ENCODE peak calls at places on chromosomes 13 and 19, in four cellular contexts. V, M, E and K are unnamed samples. For H3K4me1, the result is how much of the 10 kb centered on the place peaks cover.

GRCh38 chr13:110879482-110879881 is 35.4 kb downstream of the ANKRD10 start:
- DNase-seq in E (no peak), M (no peak), V (no peak), K (no peak)

GRCh38 chr13:27622102-27622820 is 569 bp downstream of the POLR1D start:
- DNase-seq in M (no peak), E (peak), V (peak), K (no peak)

GRCh38 chr13:27978301-27978968 is 9.3 kb upstream of the CDX2 start:
- DNase-seq in M (peak), V (no peak), E (no peak), K (no peak)

GRCh38 chr13:26806891-26807290 is 46.3 kb upstream of the GPR12 start:
- DNase-seq in V (no peak), E (no peak), M (no peak), K (no peak)

GRCh38 chr13:96817336-96817941 is 176.8 kb downstream of the OXGR1 start:
- DNase-seq in M (no peak), E (peak), V (peak), K (peak)

GRCh38 chr13:98535501-98536357 is 41.2 kb downstream of the STK24 start:
- DNase-seq in V (no peak), E (no peak), M (no peak), K (no peak)

GRCh38 chr13:99980201-99981114 is 1.1 kb upstream of the ZIC2 start:
- DNase-seq in E (peak), V (peak), M (peak), K (peak)

GRCh38 chr13:20715340-20715732 is 11.8 kb downstream of the IL17D start:
- DNase-seq in V (no peak), E (no peak), M (no peak), K (no peak)

GRCh38 chr19:10289836-10290438 is at the start of gene ICAM5:
- DNase-seq in M (no peak), V (no peak), E (no peak), K (peak)

GRCh38 chr13:111129465-111130110 is 14.5 kb downstream of the ARHGEF7 start:
- DNase-seq in E (no peak), V (no peak), M (no peak), K (no peak)

GRCh38 chr13:42486711-42487198 is 87.2 kb upstream of the TNFSF11 start:
- DNase-seq in V (peak), M (no peak), E (no peak), K (peak)

GRCh38 chr19:1009043-1009975 is 9.1 kb downstream of the GRIN3B start:
- DNase-seq in M (no peak), E (no peak), V (no peak), K (no peak)

GRCh38 chr13:21674271-21675009 is 3.6 kb downstream of the FGF9 start:
- DNase-seq in M (peak), E (peak), V (no peak), K (no peak)

GRCh38 chr13:108227651-108228272 is 9.6 kb downstream of the ABHD13 start:
- DNase-seq in M (no peak), E (peak), V (peak), K (no peak)

GRCh38 chr19:12052057-12052570 is 647 bp downstream of the ZNF878 start:
- DNase-seq in V (peak), M (no peak), E (peak), K (no peak)

GRCh38 chr19:19524053-19524452 is 4.7 kb upstream of the YJEFN3 start:
- DNase-seq in M (no peak), V (no peak), E (no peak), K (no peak)

GRCh38 chr19:12580180-12580694 is 29.0 kb upstream of the ZNF564 start:
- DNase-seq in M (no peak), E (no peak), V (no peak), K (no peak)

GRCh38 chr19:16571689-16572331 is 405 bp downstream of the SLC35E1 start:
- DNase-seq in E (no peak), V (peak), M (peak), K (no peak)

GRCh38 chr19:39916851-39917396 is 17.5 kb downstream of the FCGBP start:
- DNase-seq in V (no peak), M (no peak), E (no peak), K (no peak)

GRCh38 chr13:71603255-71603654 is 263.7 kb downstream of the DACH1 start:
- DNase-seq in M (no peak), V (no peak), E (no peak), K (no peak)

GRCh38 chr19:21383980-21384582 is 12.9 kb upstream of the ZNF493 start:
- DNase-seq in M (no peak), E (no peak), V (no peak), K (no peak)
- TF ChIP-seq MAX in M (no peak), E (no peak), V (no peak), K (no peak)

DNA sequence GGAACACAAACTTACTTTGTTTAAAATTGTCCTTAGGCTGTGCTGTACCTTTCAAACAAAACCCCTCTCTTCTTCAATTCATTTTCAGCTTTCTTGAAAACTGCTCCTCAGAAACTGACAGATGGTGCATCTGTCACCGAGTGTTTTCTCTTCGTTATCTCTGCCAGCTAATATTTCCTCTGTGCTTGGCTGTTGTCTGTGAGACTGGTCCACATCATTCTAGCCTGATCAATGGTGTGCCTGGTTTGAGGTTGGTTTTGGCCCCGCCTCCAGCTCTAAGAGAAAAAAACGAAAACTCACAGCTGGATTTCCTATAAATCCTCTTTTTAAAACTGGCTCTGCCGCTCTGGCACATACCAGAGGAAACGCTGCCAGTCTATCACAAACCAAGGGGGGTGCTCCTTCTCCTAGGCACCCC is 79.7 kb downstream of the STARD13 start:
- DNase-seq in V (peak), M (no peak), E (peak), K (no peak)
- H3K4me1 ChIP-seq in V (half or more), M (under half), E (under half), K (under half)

GRCh38 chr13:44148159-44148929 is 225.3 kb upstream of the SERP2 start:
- DNase-seq in V (no peak), M (no peak), E (no peak), K (no peak)
- TF ChIP-seq MAX in V (no peak), M (no peak), E (no peak), K (no peak)

GRCh38 chr19:46065486-46065885 is 24.7 kb upstream of the IGFL4 start:
- DNase-seq in V (no peak), M (no peak), E (no peak), K (peak)
- H3K4me1 ChIP-seq in V (under half), M (under half), E (under half), K (under half)

GRCh38 chr13:72643339-72643989 is 84.0 kb downstream of the MZT1 start:
- DNase-seq in M (peak), V (peak), E (peak), K (peak)
- TF ChIP-seq MAX in M (no peak), V (no peak), E (no peak), K (no peak)

DNA sequence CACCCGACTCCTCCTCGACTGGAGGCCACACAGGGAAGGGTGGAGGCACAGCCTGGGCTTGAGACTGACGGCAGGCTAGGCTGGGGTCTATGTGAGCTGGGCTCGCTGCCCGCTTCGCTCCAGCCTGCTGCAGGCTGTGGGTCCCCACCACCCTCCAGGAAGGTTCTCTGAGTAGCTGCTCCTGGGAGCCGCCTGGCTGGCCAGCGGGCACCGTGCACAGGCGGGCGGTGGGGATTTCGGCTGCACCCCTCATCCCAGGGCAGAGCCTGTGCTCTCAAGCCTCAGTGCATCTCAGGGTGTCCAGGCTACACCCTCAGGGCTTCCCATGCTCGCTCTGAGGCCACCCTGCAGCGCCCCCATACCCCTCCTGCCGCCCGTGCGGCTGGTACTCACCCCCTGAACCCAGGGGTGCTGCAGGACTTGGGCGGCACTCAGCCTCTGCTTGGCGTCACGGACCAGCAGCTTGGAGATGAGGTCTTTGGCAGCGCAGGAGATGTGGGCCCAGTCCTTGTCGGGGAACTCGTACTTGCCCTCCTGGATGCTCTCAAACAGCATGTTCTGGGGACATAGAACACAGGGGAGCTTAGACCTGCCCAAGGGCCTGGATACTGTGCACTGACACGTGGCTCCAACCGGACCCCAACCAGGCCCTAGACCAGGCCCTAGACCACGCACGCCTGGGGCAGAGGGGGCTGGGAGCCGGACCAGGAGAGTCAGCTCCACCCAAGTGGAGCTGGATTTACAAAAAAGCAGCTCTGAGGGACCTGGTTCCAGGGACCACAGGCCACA is 10.2 kb downstream of the MKNK2 start:
- DNase-seq in M (no peak), E (no peak), V (no peak), K (no peak)
- H3K4me1 ChIP-seq in M (under half), E (under half), V (under half), K (half or more)

DNA sequence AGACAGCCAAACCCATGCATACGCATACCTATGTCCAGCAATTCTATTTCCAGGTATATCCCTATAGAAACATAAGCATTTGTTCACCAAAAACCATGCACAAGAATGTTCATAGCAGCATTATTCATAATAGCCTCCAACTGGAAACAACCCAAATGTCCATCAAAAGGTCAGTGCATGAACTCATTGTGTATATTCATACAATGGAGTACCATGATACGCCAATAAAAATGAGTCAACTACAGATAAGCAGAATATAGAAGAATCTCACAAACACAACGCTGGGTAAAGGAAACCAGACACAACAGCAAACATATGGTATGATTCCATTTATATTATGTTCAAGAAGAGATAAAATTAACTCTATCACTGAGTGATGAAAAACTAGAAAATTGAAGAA is 23.8 kb downstream of the DEDD2 start:
- DNase-seq in V (peak), E (no peak), M (no peak), K (no peak)
- TF ChIP-seq MAX in V (no peak), E (no peak), M (no peak), K (no peak)

DNA sequence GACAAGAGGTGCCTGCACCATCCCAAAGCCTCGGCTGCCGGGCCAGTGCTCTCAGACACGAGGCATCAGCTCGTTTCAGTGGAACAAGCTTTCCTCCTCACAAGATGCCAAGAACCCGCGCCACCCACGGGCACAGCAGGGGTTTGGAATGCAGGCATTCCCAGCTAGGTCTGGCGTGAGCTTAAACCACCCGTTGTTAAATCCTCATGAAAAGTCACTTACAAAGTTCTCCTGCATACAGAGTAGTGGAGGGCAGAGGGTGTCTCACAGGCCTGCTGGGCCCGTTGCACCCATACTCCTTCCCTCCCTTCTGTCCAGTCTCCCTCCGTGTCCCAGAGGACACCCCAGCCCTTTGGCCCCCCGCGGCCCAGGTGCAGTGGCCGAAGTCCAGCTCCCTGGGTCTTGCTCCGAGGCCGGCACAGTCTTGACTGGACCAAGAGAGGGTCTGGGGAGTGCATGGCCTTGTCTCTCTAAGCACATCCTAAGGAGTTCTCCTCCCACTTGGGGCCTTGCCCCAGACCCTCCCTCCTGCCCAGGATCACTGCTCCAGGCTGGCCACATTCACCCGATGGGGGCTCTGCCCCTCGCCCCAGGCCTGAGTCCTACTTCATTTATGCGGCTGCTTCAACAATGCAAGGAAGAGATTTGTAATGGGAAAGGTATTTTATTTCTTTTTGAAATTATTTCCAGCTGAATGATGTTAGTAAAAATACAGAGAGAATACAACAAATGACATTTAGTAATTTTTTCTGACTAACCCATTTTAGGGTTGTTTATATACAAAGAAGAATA is 35.2 kb upstream of the GRTP1 start:
- DNase-seq in M (no peak), E (no peak), V (no peak), K (no peak)
- H3K4me1 ChIP-seq in M (under half), E (under half), V (under half), K (under half)

GRCh38 chr13:95229855-95230254 is 71.4 kb downstream of the ABCC4 start:
- DNase-seq in V (no peak), E (no peak), M (no peak), K (no peak)
- TF ChIP-seq MAX in V (no peak), E (no peak), M (no peak), K (no peak)

DNA sequence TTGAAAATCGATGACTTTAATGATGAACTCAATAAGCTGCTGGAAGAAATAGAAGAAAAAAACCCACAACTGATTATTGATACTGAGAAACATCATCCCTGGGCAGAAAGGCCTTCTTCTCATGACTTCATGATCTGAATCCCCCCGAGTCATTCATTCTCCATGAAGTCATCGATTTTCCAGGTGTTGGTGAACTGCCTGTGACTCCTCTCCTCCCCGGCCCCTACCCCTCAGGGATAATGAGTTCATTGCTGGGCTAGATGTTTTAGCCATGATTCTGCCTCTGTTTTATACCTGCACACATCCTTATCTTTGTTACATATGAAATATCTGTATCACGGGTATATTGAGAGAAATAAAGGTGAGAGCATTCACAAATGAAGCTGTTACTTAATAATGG is 34.6 kb downstream of the NLRP2 start:
- DNase-seq in E (no peak), V (no peak), M (no peak), K (no peak)
- H3K4me1 ChIP-seq in E (under half), V (under half), M (under half), K (under half)